ENCODE peak calls at places on chromosome 14, in six cellular contexts. One of them, this sample, is unnamed.

GRCh38 chr14:76810953-76811400 is 1.7 kb downstream of the ANGEL1 start:
- DNase-seq in psoas muscle: no peak
- DNase-seq in endothelial cell: peak; percentile 17
- DNase-seq in BE2C: peak; percentile 27
- DNase-seq in AG10803: peak; percentile 47
- DNase-seq in adrenal gland: peak; percentile 64
- DNase-seq in this sample: peak; percentile 15

GRCh38 chr14:103136388-103137271 is 13.4 kb downstream of the TNFAIP2 start:
- DNase-seq in psoas muscle: peak; percentile 64
- DNase-seq in endothelial cell: no peak
- DNase-seq in BE2C: no peak
- DNase-seq in AG10803: peak; percentile 57
- DNase-seq in adrenal gland: peak; percentile 68
- DNase-seq in this sample: no peak

GRCh38 chr14:20327005-20327869 is 5.8 kb downstream of the CCNB1IP1 start:
- DNase-seq in psoas muscle: no peak
- DNase-seq in endothelial cell: peak; percentile 21
- DNase-seq in BE2C: peak; percentile 21
- DNase-seq in AG10803: peak; percentile 68
- DNase-seq in adrenal gland: no peak
- DNase-seq in this sample: no peak

GRCh38 chr14:68450391-68451120 is 342.3 kb downstream of the ZFP36L1 start:
- DNase-seq in psoas muscle: no peak
- DNase-seq in endothelial cell: no peak
- DNase-seq in BE2C: no peak
- DNase-seq in AG10803: peak; percentile 48
- DNase-seq in adrenal gland: no peak
- DNase-seq in this sample: no peak

GRCh38 chr14:60184597-60185555 is 19.7 kb upstream of the DHRS7 start:
- DNase-seq in psoas muscle: no peak
- DNase-seq in endothelial cell: no peak
- DNase-seq in BE2C: peak; percentile 32
- DNase-seq in AG10803: no peak
- DNase-seq in adrenal gland: no peak
- DNase-seq in this sample: no peak

GRCh38 chr14:58749066-58749669 is 111.4 kb downstream of the DACT1 start:
- DNase-seq in psoas muscle: no peak
- DNase-seq in endothelial cell: no peak
- DNase-seq in BE2C: no peak
- DNase-seq in AG10803: peak; percentile 90
- DNase-seq in adrenal gland: peak; percentile 79
- DNase-seq in this sample: no peak

GRCh38 chr14:105876829-105877228 is 350.4 kb downstream of the TMEM121 start:
- DNase-seq in psoas muscle: peak; percentile 2
- DNase-seq in endothelial cell: no peak
- DNase-seq in BE2C: no peak
- DNase-seq in AG10803: no peak
- DNase-seq in adrenal gland: peak; percentile 52
- DNase-seq in this sample: no peak

GRCh38 chr14:32702571-32702970 is 236.1 kb upstream of the NPAS3 start:
- DNase-seq in psoas muscle: peak; percentile 27
- DNase-seq in endothelial cell: peak; percentile 9
- DNase-seq in BE2C: no peak
- DNase-seq in AG10803: peak; percentile 40
- DNase-seq in adrenal gland: no peak
- DNase-seq in this sample: peak; percentile 43

GRCh38 chr14:90522585-90523191 is 125.9 kb downstream of the CALM1 start:
- DNase-seq in psoas muscle: peak; percentile 46
- DNase-seq in endothelial cell: no peak
- DNase-seq in BE2C: peak; percentile 95
- DNase-seq in AG10803: no peak
- DNase-seq in adrenal gland: peak; percentile 80
- DNase-seq in this sample: no peak

GRCh38 chr14:36659822-36660735 is 1.6 kb upstream of the PAX9 start:
- DNase-seq in psoas muscle: no peak
- DNase-seq in endothelial cell: no peak
- DNase-seq in BE2C: no peak
- DNase-seq in AG10803: no peak
- DNase-seq in adrenal gland: no peak
- DNase-seq in this sample: no peak

GRCh38 chr14:66920196-66920595 is 269.0 kb upstream of the GARIN2 start:
- DNase-seq in psoas muscle: no peak
- DNase-seq in endothelial cell: no peak
- DNase-seq in BE2C: no peak
- DNase-seq in AG10803: peak; percentile 17
- DNase-seq in adrenal gland: no peak
- DNase-seq in this sample: no peak

GRCh38 chr14:69539631-69540410 is 34.9 kb downstream of the CCDC177 start:
- DNase-seq in psoas muscle: peak; percentile 41
- DNase-seq in endothelial cell: no peak
- DNase-seq in BE2C: no peak
- DNase-seq in AG10803: peak; percentile 90
- DNase-seq in adrenal gland: peak; percentile 76
- DNase-seq in this sample: no peak

GRCh38 chr14:99982449-99983250 is 82.6 kb upstream of the EVL start:
- DNase-seq in psoas muscle: peak; percentile 42
- DNase-seq in endothelial cell: peak; percentile 64
- DNase-seq in BE2C: peak; percentile 59
- DNase-seq in AG10803: peak; percentile 67
- DNase-seq in adrenal gland: peak; percentile 77
- DNase-seq in this sample: peak; percentile 35

GRCh38 chr14:24858052-24858451 is 191.9 kb downstream of the STXBP6 start:
- DNase-seq in psoas muscle: no peak
- DNase-seq in endothelial cell: no peak
- DNase-seq in BE2C: no peak
- DNase-seq in AG10803: no peak
- DNase-seq in adrenal gland: no peak
- DNase-seq in this sample: no peak

GRCh38 chr14:67396381-67396965 is 15.5 kb downstream of the PLEK2 start:
- DNase-seq in psoas muscle: no peak
- DNase-seq in endothelial cell: no peak
- DNase-seq in BE2C: no peak
- DNase-seq in AG10803: peak; percentile 66
- DNase-seq in adrenal gland: no peak
- DNase-seq in this sample: no peak

GRCh38 chr14:71290960-71291466 is 383.8 kb downstream of the PCNX1 start:
- DNase-seq in psoas muscle: no peak
- DNase-seq in endothelial cell: no peak
- DNase-seq in BE2C: no peak
- DNase-seq in AG10803: peak; percentile 56
- DNase-seq in adrenal gland: peak; percentile 72
- DNase-seq in this sample: peak; percentile 67
- TF ChIP-seq CTCF in psoas muscle: no peak
- TF ChIP-seq CTCF in endothelial cell: no peak
- TF ChIP-seq CTCF in BE2C: no peak
- TF ChIP-seq CTCF in AG10803: no peak
- TF ChIP-seq CTCF in adrenal gland: no peak
- TF ChIP-seq CTCF in this sample: no peak

DNA sequence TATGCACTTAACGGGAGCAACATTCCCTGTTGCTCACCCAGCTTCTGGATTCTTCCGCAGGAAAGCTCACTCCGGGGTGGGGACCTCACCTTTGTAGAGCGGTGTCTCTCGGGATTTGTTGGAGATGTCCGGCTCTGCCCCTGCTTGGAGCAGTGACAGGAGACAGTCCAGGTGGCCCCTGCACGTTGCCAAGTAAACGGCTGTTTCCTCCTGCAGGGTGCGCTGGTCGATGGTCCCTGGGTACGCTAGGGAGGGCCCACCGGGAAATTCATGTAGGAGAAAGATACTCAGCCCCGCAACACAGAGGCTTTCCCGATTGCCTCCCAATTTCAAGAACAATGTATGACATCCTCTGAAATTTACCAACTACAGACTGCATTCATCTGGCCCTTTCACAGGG is 23.1 kb downstream of the ASB2 start:
- DNase-seq in psoas muscle: no peak
- DNase-seq in endothelial cell: no peak
- DNase-seq in BE2C: peak; percentile 60
- DNase-seq in AG10803: no peak
- DNase-seq in adrenal gland: no peak
- DNase-seq in this sample: no peak
- TF ChIP-seq CTCF in psoas muscle: peak; percentile 6
- TF ChIP-seq CTCF in endothelial cell: no peak
- TF ChIP-seq CTCF in BE2C: peak; percentile 56
- TF ChIP-seq CTCF in AG10803: no peak
- TF ChIP-seq CTCF in adrenal gland: no peak
- TF ChIP-seq CTCF in this sample: no peak

GRCh38 chr14:65359503-65359902 is 53.0 kb upstream of the FUT8 start:
- DNase-seq in psoas muscle: no peak
- DNase-seq in endothelial cell: no peak
- DNase-seq in BE2C: no peak
- DNase-seq in AG10803: peak; percentile 38
- DNase-seq in adrenal gland: no peak
- DNase-seq in this sample: no peak
- TF ChIP-seq CTCF in psoas muscle: no peak
- TF ChIP-seq CTCF in endothelial cell: no peak
- TF ChIP-seq CTCF in BE2C: peak; percentile 7
- TF ChIP-seq CTCF in AG10803: no peak
- TF ChIP-seq CTCF in adrenal gland: no peak
- TF ChIP-seq CTCF in this sample: no peak

GRCh38 chr14:95892142-95892541 is 15.5 kb downstream of the TUNAR start:
- DNase-seq in psoas muscle: no peak
- DNase-seq in endothelial cell: no peak
- DNase-seq in BE2C: no peak
- DNase-seq in AG10803: no peak
- DNase-seq in adrenal gland: no peak
- DNase-seq in this sample: no peak

GRCh38 chr14:95896628-95897027 is 20.0 kb downstream of the TUNAR start:
- DNase-seq in psoas muscle: no peak
- DNase-seq in endothelial cell: no peak
- DNase-seq in BE2C: no peak
- DNase-seq in AG10803: no peak
- DNase-seq in adrenal gland: no peak
- DNase-seq in this sample: no peak

GRCh38 chr14:95891742-95892141 is 15.1 kb downstream of the TUNAR start:
- DNase-seq in psoas muscle: no peak
- DNase-seq in endothelial cell: no peak
- DNase-seq in BE2C: no peak
- DNase-seq in AG10803: peak; percentile 80
- DNase-seq in adrenal gland: no peak
- DNase-seq in this sample: no peak

GRCh38 chr14:95897280-95897679 is 20.6 kb downstream of the TUNAR start:
- DNase-seq in psoas muscle: no peak
- DNase-seq in endothelial cell: no peak
- DNase-seq in BE2C: no peak
- DNase-seq in AG10803: no peak
- DNase-seq in adrenal gland: no peak
- DNase-seq in this sample: no peak

DNA sequence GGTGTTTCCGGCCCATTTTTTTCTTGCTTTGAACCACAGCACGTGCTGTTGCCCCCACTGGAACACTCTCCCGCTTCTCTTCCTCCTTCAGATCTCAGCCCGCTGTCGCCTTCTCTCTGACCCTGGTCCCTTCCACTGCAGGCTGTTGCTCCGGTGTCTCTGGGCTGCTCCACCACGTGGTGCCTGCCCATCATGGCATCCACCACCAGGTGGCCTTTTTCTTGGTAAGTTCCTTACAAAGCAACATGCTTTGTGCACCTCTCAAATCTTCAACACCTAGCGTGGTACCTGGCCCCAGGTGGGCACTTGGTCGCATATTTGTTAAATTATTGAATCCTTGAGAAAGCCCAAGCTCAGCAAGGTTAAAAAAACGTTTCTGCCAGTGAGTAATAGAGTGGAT is 19.1 kb downstream of the TUNAR start:
- DNase-seq in psoas muscle: no peak
- DNase-seq in endothelial cell: peak; percentile 50
- DNase-seq in BE2C: peak; percentile 43
- DNase-seq in AG10803: no peak
- DNase-seq in adrenal gland: no peak
- DNase-seq in this sample: no peak
- TF ChIP-seq CTCF in psoas muscle: no peak
- TF ChIP-seq CTCF in endothelial cell: peak; percentile 55
- TF ChIP-seq CTCF in BE2C: peak; percentile 50
- TF ChIP-seq CTCF in AG10803: peak; percentile 10
- TF ChIP-seq CTCF in adrenal gland: no peak
- TF ChIP-seq CTCF in this sample: peak; percentile 48

GRCh38 chr14:54935958-54936357 is 33.3 kb upstream of the GCH1 start:
- DNase-seq in psoas muscle: no peak
- DNase-seq in endothelial cell: no peak
- DNase-seq in BE2C: no peak
- DNase-seq in AG10803: peak; percentile 67
- DNase-seq in adrenal gland: no peak
- DNase-seq in this sample: no peak
- TF ChIP-seq CTCF in psoas muscle: no peak
- TF ChIP-seq CTCF in endothelial cell: no peak
- TF ChIP-seq CTCF in BE2C: no peak
- TF ChIP-seq CTCF in AG10803: no peak
- TF ChIP-seq CTCF in adrenal gland: no peak
- TF ChIP-seq CTCF in this sample: no peak

DNA sequence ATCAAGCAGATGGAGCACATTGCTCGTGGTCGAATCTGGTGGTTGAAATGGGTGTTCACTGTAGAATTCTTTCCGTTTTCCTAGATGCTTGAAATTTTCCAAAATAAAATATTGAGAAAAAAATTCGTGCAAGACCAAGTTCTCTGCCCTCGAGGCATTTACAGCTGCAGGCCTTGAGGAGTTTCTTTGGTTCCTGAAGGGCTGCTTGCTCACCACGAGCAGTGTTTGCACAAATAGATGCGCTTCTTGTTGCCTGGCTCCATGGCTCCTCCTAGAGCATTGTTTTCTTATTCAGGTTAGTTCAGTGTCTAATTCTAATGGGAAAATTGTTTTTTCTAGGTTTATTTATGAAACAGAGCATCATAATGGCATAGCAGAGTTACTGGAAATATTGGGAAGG is 74.5 kb upstream of the DYNC1H1 start:
- DNase-seq in psoas muscle: no peak
- DNase-seq in endothelial cell: no peak
- DNase-seq in BE2C: no peak
- DNase-seq in AG10803: peak; percentile 79
- DNase-seq in adrenal gland: no peak
- DNase-seq in this sample: no peak
- TF ChIP-seq CTCF in psoas muscle: no peak
- TF ChIP-seq CTCF in endothelial cell: no peak
- TF ChIP-seq CTCF in BE2C: peak; percentile 57
- TF ChIP-seq CTCF in AG10803: peak; percentile 36
- TF ChIP-seq CTCF in adrenal gland: peak; percentile 42
- TF ChIP-seq CTCF in this sample: no peak

This sample was measured in GM12864.